ENCODE peak calls at places on chromosomes 7 and 10, in four cellular contexts. N is HepG2, V is K562, H is HCT116. X is an unnamed sample.

GRCh38 chr10:13500201-13500600 is 28.6 kb downstream of the BEND7 start:
- DNase-seq in H (no peak), N (peak; percentile 83), V (no peak), X (no peak)

GRCh38 chr7:70134029-70134445 is 535.8 kb downstream of the AUTS2 start:
- DNase-seq in N (no peak), H (no peak), V (no peak), X (no peak)

GRCh38 chr7:17939670-17940301 is 508 bp downstream of the SNX13 start:
- DNase-seq in N (peak; percentile 13), H (no peak), V (peak; percentile 52), X (peak; percentile 24)

GRCh38 chr10:119542990-119543813 is 683 bp upstream of the RGS10 start:
- DNase-seq in H (no peak), N (peak; percentile 39), V (peak; percentile 75), X (peak; percentile 28)

GRCh38 chr7:77426521-77427051 is 10.4 kb upstream of the GSAP start:
- DNase-seq in N (no peak), V (no peak), H (no peak), X (no peak)

GRCh38 chr10:78396754-78397153 is 363.1 kb downstream of the RPS24 start:
- DNase-seq in V (no peak), N (no peak), H (no peak), X (no peak)

GRCh38 chr7:151366872-151367207 is 25.2 kb downstream of the NUB1 start:
- DNase-seq in V (no peak), H (no peak), N (no peak), X (no peak)

GRCh38 chr7:116686812-116687419 is 14.9 kb downstream of the MET start:
- DNase-seq in V (no peak), H (no peak), N (peak; percentile 70), X (no peak)

GRCh38 chr10:96306516-96306915 is 2.3 kb downstream of the DNTT start:
- DNase-seq in N (no peak), V (no peak), H (no peak), X (no peak)

GRCh38 chr7:25820432-25821040 is 331.5 kb upstream of the NFE2L3 start:
- DNase-seq in H (peak; percentile 18), V (peak; percentile 37), N (no peak), X (no peak)

GRCh38 chr10:2856598-2856997 is 210.8 kb upstream of the PFKP start:
- DNase-seq in H (no peak), N (no peak), V (no peak), X (no peak)

GRCh38 chr10:12709516-12709915 is 292.0 kb downstream of the CCDC3 start:
- DNase-seq in N (no peak), H (no peak), V (no peak), X (no peak)

DNA sequence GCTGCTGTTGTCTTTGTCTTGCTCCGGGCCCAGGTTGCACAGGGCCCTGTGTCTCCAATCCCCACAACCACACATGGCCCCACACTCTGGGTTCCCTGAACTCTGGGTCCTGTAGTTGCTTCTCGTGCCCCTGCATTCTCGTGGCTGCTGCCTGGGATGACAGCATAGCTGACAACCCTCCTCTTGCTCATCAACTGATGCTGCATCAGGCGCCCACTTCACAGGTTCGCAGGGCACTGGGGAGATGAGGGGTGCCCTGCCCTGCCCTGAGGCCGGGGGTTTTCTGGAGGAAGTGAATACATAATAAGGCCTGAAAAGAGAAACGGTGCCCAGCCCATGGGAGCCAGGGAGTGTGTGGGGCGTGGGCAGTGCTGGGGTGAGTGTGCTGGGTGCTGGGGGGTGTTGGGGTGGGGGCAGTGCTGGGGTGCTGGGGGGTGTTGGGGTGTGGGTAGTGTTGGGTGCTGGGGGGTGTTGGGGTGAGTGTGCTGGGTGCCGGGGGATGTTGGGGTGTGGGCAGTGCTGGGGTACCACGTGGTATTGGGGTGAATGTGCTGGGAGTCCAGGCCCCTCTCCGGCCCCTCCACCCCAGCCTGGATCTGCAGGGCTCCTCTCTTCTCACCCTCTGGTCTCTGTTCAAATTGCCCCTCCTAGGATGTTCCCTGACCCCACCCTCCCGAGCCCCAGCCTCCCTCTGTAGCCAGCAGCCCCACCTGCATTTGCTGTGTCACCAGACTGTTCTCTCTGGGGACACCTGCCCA is 2.0 kb upstream of the MTG1 start:
- DNase-seq in V (no peak), N (no peak), H (no peak), X (no peak)
- TF ChIP-seq TCF7L2 in V (no peak), N (no peak), H (no peak), X (no peak)

DNA sequence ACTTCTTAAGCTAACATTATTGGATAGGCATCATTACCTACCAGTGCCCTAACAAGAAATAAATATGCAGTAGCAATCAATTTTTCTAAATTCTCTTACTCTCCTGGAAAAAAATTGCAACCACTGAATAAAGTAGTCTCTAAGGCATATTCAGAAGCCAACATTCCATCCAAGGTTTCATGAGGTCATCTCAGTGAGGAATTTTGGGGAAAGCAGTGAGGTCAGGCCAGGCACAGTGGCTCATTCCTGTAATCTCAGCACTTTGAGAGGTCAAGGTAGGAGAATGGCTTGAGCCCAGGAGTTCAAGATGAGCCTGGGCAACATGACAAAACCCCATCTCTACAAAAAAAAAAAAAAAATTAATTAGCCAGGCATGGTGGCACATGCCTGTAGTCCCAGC is 75.9 kb upstream of the GHITM start:
- DNase-seq in N (no peak), V (no peak), H (no peak), X (no peak)
- TF ChIP-seq POLR2AphosphoS5 in N (no peak), V (no peak), H (no peak), X (no peak)

DNA sequence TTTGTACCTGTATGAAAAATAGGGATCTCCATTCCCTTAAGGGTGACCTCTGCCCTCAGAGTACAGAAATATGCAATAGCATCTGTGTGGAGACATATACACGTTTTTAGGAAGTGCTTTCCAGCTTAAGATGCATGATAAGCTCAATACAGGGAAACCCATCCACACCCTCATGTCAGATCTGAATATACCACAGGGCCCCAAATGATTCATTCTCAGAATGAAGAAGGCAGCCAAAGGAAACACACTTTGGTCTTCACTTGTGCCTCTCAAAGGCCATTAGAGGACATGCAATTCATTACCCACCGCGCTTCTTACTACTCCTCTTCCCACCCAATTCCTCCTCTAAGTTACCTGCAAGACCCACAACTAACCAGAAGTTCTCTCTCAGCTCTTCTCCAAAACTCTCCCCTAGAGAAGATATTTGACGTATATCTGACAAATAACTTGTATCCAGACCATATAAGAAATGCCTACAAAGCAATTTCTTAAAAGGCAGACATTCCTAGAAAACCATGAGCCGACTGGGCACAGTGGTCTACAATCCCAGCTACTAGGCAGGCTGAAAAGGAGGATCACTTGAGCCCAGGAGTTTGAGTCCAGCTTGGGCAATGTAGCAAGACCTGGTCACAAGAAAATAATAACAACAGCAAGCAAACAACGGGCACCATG is 103.0 kb downstream of the OAT start:
- DNase-seq in H (no peak), V (no peak), N (no peak), X (no peak)
- TF ChIP-seq TCF7L2 in H (no peak), V (no peak), N (no peak), X (no peak)

DNA sequence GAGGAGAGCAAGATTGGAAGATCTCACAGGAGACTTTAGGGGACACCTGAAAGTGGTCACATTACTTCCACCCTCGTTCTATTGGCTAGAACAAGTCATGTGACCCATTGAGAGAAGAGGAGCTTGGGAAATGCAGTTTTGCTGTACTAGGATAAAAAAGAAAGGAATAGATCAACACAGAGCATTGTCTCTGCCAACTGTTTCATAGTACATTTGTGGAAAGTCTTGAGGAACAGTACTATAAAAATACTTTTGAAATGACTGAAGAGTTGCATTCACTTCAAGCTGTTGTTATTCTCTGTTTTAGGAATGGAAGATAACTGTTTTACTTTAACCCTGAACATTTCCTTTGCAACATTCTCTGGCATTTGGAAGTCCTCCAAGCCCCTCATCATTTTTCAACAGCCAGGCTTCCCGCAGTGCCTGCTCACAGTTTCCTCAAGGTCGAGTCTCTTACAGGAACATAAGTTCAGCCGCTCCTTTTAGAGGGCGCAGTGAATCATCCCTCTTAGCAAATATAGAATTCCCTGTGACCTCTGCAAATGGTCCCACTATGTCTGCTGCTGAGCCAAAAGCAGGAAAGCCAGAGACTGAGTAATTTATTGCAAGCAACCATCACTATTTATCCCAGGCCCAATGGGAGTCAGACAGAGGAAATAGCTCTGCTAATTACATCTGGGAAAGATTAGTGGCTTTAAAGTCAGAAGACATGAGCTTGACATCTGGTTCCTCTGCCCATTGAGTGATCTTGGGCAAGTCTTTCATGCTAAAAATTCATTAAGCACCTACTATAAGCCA is 40.7 kb downstream of the MRPL32 start:
- DNase-seq in V (peak; percentile 54), N (peak; percentile 20), H (no peak), X (no peak)
- TF ChIP-seq POLR2AphosphoS5 in V (no peak), N (no peak), H (no peak), X (no peak)

GRCh38 chr10:100886946-100887345 is 25.8 kb upstream of the SLF2 start:
- DNase-seq in V (no peak), N (no peak), H (no peak), X (no peak)
- TF ChIP-seq TCF7L2 in V (no peak), N (no peak), H (no peak), X (no peak)

DNA sequence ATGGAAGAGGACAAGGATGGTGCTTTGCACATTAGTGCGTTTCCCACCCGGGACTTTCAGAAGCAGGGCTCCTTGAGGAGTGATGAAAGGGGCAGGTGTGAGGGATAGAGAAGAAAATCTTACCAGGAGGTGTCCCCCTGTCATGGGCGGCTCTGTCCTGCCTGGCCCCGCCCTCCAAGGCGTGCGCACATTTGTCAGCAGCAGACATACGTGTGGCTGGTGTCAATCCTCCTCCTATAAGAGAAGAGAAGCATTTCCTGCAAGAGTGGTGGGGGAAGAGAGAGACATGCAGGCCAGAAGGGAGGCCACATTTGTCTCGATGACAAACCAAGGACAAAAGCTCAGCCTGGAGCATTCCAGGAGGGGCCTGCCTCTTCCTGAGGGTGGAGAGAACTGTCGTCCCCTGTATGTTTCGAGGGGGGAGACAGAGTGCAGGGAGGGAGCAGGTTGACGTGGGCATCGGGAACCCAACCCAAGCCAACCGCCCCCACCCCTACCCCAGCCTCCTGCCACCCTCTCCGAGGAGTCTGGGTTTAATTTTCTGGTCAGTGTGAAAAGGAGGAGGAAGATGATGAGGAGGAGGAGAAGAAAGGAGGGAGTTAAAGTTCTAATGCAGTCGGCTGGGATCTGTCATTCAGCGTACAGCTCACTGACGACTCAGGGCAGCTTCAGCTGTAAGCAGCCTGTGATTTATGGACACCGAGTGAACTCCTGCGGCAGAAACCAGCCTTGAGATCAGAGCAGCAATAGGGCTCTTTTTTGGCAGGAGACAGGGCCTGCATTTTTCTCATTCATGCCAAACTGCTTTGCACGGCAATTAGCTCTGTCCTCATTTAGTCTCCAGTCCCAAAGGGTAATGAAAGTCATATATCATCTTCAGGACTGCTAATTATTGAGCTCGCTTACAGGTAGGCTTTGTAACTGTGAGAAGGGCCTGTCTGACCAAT is 47.7 kb upstream of the COMTD1 start:
- DNase-seq in V (no peak), N (no peak), H (no peak), X (no peak)
- TF ChIP-seq POLR2AphosphoS5 in V (no peak), N (no peak), H (no peak), X (no peak)

DNA sequence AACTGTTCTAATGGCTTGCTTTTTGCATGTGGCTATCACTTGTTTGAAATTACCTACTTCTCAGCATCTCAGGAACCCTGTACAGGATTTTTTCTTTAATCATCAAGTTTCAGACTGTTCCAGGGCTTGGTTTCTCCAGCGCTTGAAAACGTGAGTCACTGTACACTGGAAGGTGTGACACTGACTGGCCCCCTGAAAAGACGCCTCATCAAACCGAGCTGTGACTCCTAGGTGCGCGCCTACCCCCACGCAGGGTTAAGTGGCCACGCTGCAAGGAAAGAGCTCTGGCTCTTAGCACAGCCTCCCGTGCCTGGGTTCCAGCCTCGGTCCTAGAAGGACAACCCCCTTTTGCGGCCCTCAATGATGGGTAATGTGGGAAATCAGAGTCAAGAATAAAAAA is 81.0 kb downstream of the EBF3 start:
- DNase-seq in N (no peak), H (no peak), V (no peak), X (no peak)
- TF ChIP-seq TCF7L2 in N (no peak), H (no peak), V (no peak), X (no peak)

X was measured in Panc1.